ENCODE peak calls at places on chromosomes 12 and 14, in nine cellular contexts. S is HepG2, Q is vagina, U is HCT116, Z is heart left ventricle, E is gastrocnemius medialis, T is ovary, B is body of pancreas, V is transverse colon. C is an unnamed sample.

GRCh38 chr12:47828967-47829482 is 9.3 kb upstream of the HDAC7 start:
- DNase-seq in V (peak; percentile 82), E (peak; percentile 56), Q (no peak), B (peak; percentile 77), U (peak; percentile 41), S (no peak), Z (peak; percentile 87), T (peak; percentile 94), C (peak; percentile 92)

GRCh38 chr12:93115198-93115601 is 186.1 kb upstream of the EEA1 start:
- DNase-seq in V (no peak), T (no peak), B (no peak), Q (no peak), Z (no peak), E (no peak), S (no peak), U (no peak), C (no peak)

GRCh38 chr12:34334538-34334937 is 312.2 kb downstream of the ALG10 start:
- DNase-seq in U (no peak), V (no peak), E (no peak), S (no peak), Q (no peak), Z (no peak), T (no peak), B (no peak), C (no peak)

GRCh38 chr14:100566119-100566518 is 21.1 kb downstream of the BEGAIN start:
- DNase-seq in U (no peak), Z (no peak), V (peak; percentile 83), T (no peak), B (peak; percentile 96), Q (no peak), E (no peak), S (no peak), C (no peak)

GRCh38 chr14:102813691-102814090 is 36.4 kb downstream of the TRAF3 start:
- DNase-seq in U (no peak), V (no peak), Z (no peak), B (no peak), T (no peak), E (no peak), Q (no peak), S (no peak), C (no peak)

GRCh38 chr14:54189358-54190354 is 207.2 kb upstream of the CDKN3 start:
- DNase-seq in B (no peak), E (no peak), U (peak; percentile 59), Z (no peak), V (no peak), Q (no peak), S (no peak), T (no peak), C (no peak)

GRCh38 chr12:7934560-7935463 is 1.2 kb downstream of the SLC2A3 start:
- DNase-seq in E (no peak), U (no peak), B (no peak), Q (no peak), V (no peak), Z (no peak), T (no peak), S (no peak), C (no peak)

GRCh38 chr14:35332517-35333346 is 40.5 kb downstream of the PSMA6 start:
- DNase-seq in Z (no peak), T (no peak), U (no peak), B (no peak), E (no peak), Q (no peak), S (no peak), V (peak; percentile 73), C (no peak)

GRCh38 chr12:97756741-97757140 is 294.1 kb downstream of the RMST start:
- DNase-seq in E (no peak), T (no peak), Z (no peak), B (no peak), U (no peak), S (no peak), V (no peak), Q (no peak), C (no peak)

GRCh38 chr14:80653951-80654350 is 287.6 kb downstream of the CEP128 start:
- DNase-seq in U (no peak), E (no peak), T (no peak), B (no peak), V (no peak), S (no peak), Q (no peak), Z (no peak), C (no peak)

GRCh38 chr14:95816539-95816938 is 60.1 kb upstream of the TUNAR start:
- DNase-seq in T (no peak), B (no peak), Z (no peak), U (no peak), V (no peak), S (no peak), E (no peak), Q (peak; percentile 47), C (no peak)

GRCh38 chr12:54004841-54005530 is 3.8 kb upstream of the HOXC8 start:
- DNase-seq in Z (no peak), S (no peak), V (no peak), E (no peak), Q (no peak), T (no peak), B (no peak), U (no peak), C (no peak)

GRCh38 chr14:70955543-70956480 is 48.6 kb downstream of the PCNX1 start:
- DNase-seq in U (no peak), Q (no peak), T (no peak), S (peak; percentile 29), E (no peak), B (no peak), Z (no peak), V (no peak), C (no peak)

GRCh38 chr12:96578526-96579125 is 89.2 kb downstream of the CFAP54 start:
- DNase-seq in T (no peak), Z (no peak), U (peak; percentile 54), B (no peak), S (peak; percentile 48), Q (no peak), V (no peak), E (no peak), C (no peak)

GRCh38 chr14:60968099-60968498 is 12.8 kb downstream of the TRMT5 start:
- DNase-seq in B (no peak), S (no peak), E (no peak), Q (no peak), U (no peak), V (no peak), Z (no peak), T (no peak), C (no peak)

GRCh38 chr12:29073631-29074239 is 75.3 kb upstream of the FAR2 start:
- DNase-seq in Z (no peak), Q (no peak), S (peak; percentile 13), T (no peak), B (no peak), U (peak; percentile 35), E (no peak), V (no peak), C (no peak)

DNA sequence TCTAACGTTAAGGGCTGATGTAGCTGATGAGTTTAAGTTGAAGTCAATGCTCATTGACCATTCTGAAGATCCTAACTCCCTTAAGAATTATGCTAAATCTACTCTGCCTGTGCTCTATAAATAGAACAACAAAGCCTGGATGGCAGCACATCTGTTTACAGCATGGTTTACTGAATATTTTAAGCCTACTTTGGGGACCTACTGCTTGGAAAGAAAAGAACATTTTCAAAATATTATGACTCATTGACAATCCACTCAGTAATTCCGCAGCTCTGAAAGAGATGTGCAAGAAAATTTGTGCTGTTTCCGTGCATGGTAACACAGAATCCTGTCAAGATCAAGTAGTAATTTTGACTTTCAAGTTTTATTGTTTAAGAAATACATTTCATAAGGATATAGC is 35.0 kb upstream of the NAV3 start:
- DNase-seq in Q (no peak), B (no peak), E (no peak), V (no peak), Z (no peak), U (no peak), S (no peak), T (no peak), C (no peak)
- TF ChIP-seq CTCF in Q (no peak), B (no peak), E (no peak), V (no peak), Z (no peak), U (no peak), S (no peak), T (no peak), C (no peak)

DNA sequence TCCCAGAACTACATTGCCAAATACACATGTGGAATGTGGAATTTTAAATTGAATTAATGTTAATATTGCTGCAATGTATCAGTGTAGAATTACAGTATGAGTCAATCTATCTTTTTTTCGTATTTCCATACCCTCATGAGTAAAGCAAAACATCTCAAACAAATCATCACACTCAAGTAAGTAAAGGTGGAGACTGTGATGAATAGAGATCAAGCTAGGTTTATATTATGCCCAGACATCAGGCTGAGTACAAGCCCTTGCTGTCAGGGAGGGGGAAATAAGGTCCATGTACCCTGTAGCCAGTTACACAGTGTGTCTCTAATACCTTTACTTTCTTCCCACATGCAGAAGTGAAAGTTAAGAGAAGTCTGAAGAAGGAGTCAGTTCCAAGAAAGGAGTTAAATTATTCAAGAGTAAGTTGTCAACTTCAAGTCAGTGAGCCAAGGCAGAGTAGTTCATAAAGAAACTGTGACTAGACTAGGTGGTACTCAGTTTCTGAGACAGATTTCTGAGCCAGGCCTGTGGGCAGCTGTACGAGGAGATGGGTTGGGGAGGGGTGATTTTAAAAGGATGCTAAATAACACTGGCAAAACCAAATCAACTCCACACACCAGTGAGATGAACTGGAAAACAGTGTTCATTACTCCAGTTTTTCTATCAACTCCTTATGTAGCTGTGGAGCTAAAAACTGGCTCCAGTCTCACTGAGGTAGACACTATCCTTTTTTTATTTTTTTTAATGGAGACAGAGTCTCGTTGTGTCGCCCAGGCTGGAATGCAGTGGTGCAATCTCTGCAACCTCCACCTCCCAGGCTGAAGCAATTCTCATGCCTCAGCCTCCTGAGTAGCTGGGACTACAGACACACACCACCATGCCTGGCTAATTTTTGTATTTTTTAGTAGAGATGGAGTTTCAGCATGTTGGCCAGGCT is 23.8 kb upstream of the STK38L start:
- DNase-seq in U (no peak), S (no peak), T (no peak), V (no peak), E (no peak), Z (no peak), Q (no peak), B (no peak), C (no peak)
- TF ChIP-seq POLR2A in U (no peak), S (no peak), T (no peak), V (no peak), E (no peak), Z (no peak), Q (no peak), B (no peak), C (no peak)

DNA sequence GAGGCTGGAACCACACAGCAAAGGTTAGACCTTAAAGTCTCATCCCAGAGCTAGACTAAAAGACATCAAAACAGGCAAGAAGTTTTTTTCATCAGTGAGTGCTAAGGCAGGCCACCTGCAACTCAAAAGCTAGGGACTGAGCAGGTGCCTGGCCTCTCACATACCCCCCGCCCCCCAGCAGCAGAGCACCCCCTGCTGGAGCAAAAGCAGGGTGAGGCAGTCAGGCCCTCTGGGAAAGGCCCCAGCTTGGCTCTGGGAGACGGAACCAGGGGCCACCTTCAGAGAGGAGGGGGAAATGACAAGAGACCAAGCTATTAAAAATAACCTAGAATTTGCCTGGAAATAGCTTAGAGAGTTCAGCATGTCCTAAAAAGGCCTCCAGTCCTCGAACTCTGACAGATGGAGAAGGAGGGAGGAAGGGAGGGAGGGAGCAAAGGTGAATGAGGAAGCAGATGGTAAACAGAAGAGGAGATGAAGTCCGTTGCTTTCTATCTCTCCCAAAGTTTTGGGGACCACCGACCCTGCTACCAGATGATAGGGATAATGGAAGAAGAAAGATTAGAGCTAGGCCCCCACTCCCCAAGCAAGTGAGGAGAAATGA is 1.8 kb downstream of the ITGA7 start:
- DNase-seq in V (no peak), Q (no peak), E (no peak), Z (peak; percentile 60), T (no peak), B (no peak), S (no peak), U (no peak), C (no peak)
- H3K4me1 ChIP-seq in V (peaks cover 7% of the 10 kb centered on the region), Q (peaks cover 18% of the 10 kb centered on the region), E (peaks cover 83% of the 10 kb centered on the region), Z (peaks cover 22% of the 10 kb centered on the region), T (peaks cover 5% of the 10 kb centered on the region), B (peaks cover 6% of the 10 kb centered on the region), S (peaks cover 70% of the 10 kb centered on the region), U (peaks cover 4% of the 10 kb centered on the region), C (no peaks in the 10 kb centered on the region)

GRCh38 chr12:20376984-20377383 is 8.6 kb downstream of the PDE3A start:
- DNase-seq in E (no peak), Z (no peak), Q (no peak), U (peak; percentile 22), V (no peak), T (no peak), B (no peak), S (no peak), C (no peak)
- TF ChIP-seq CTCF in E (peak; percentile 21), Z (peak; percentile 33), Q (no peak), U (peak; percentile 67), V (peak; percentile 26), T (no peak), B (peak; percentile 56), S (peak; percentile 45), C (peak; percentile 44)